ENCODE peak calls at places on chromosomes 7 and 10, in nine cellular contexts. T, Y, A, W, O, K, V, B and M are unnamed samples.

GRCh38 chr7:84492565-84493034 is 298.0 kb upstream of the SEMA3A start:
- DNase-seq in A (no peak), Y (no peak), W (no peak), B (no peak), K (no peak), T (no peak), V (no peak), O (no peak), M (no peak)

GRCh38 chr10:26890956-26891355 is 30.2 kb upstream of the ABI1 start:
- DNase-seq in K (peak; percentile 82), A (no peak), T (peak; percentile 83), V (no peak), Y (peak; percentile 46), W (no peak), O (peak; percentile 29), B (peak; percentile 65), M (peak; percentile 41)

GRCh38 chr10:46002916-46003693 is 27.3 kb downstream of the NCOA4 start:
- DNase-seq in B (peak; percentile 33), Y (no peak), W (no peak), K (no peak), V (no peak), T (peak; percentile 40), O (no peak), A (no peak), M (no peak)

GRCh38 chr7:51369746-51370145 is 53.1 kb upstream of the COBL start:
- DNase-seq in A (no peak), T (peak; percentile 3), O (no peak), K (peak; percentile 33), B (no peak), Y (no peak), W (no peak), V (no peak), M (no peak)

GRCh38 chr10:47444047-47444446 is 39.9 kb downstream of the ANXA8 start:
- DNase-seq in Y (no peak), T (no peak), W (no peak), V (no peak), B (no peak), A (no peak), K (no peak), O (no peak), M (no peak)

GRCh38 chr7:66493235-66494181 is 135.2 kb upstream of the KCTD7 start:
- DNase-seq in W (peak; percentile 97), Y (peak; percentile 94), V (peak; percentile 99), T (peak; percentile 98), O (peak; percentile 66), B (peak; percentile 97), K (peak; percentile 98), A (peak; percentile 82), M (peak; percentile 83)

GRCh38 chr10:11560076-11560709 is 51.3 kb downstream of the USP6NL start:
- DNase-seq in K (no peak), T (no peak), B (no peak), Y (no peak), A (no peak), V (no peak), O (no peak), W (no peak), M (no peak)

GRCh38 chr10:16886032-16886431 is 68.8 kb upstream of the RSU1 start:
- DNase-seq in Y (no peak), W (no peak), T (no peak), O (no peak), V (no peak), B (no peak), K (no peak), A (no peak), M (no peak)

GRCh38 chr10:130127612-130128607 is 8.3 kb upstream of the GLRX3 start:
- DNase-seq in W (no peak), T (peak; percentile 71), V (no peak), A (no peak), O (no peak), B (peak; percentile 70), K (peak; percentile 78), Y (peak; percentile 67), M (peak; percentile 50)

GRCh38 chr10:87622290-87623004 is 37.2 kb upstream of the PAPSS2 start:
- DNase-seq in O (no peak), A (no peak), T (no peak), Y (no peak), B (no peak), W (no peak), K (peak; percentile 61), V (no peak), M (no peak)

GRCh38 chr10:124611738-124612137 is 132.4 kb downstream of the FAM53B start:
- DNase-seq in K (no peak), Y (no peak), V (no peak), A (no peak), B (no peak), O (no peak), W (no peak), T (no peak), M (no peak)

GRCh38 chr7:38777609-38778008 is 131.4 kb downstream of the VPS41 start:
- DNase-seq in T (no peak), V (no peak), Y (no peak), O (no peak), W (no peak), K (no peak), B (no peak), A (no peak), M (no peak)

GRCh38 chr7:2717293-2717904 is 29.4 kb downstream of the AMZ1 start:
- DNase-seq in O (no peak), T (peak; percentile 55), K (no peak), Y (no peak), W (no peak), B (no peak), V (peak; percentile 59), A (no peak), M (no peak)

GRCh38 chr7:132771301-132771730 is 195.0 kb upstream of the PLXNA4 start:
- DNase-seq in W (no peak), K (peak; percentile 5), T (no peak), O (no peak), B (no peak), V (no peak), A (no peak), Y (no peak), M (no peak)

GRCh38 chr10:50325449-50326188 is 74.3 kb upstream of the ASAH2 start:
- DNase-seq in K (peak; percentile 98), B (peak; percentile 99), O (peak; percentile 87), T (peak; percentile 97), V (no peak), W (peak; percentile 69), Y (peak; percentile 96), A (no peak), M (peak; percentile 89)

GRCh38 chr10:80968903-80969302 is 431.2 kb downstream of the SH2D4B start:
- DNase-seq in A (no peak), V (no peak), K (no peak), Y (no peak), T (no peak), B (no peak), O (no peak), W (no peak), M (no peak)

GRCh38 chr7:15889501-15889900 is 203.0 kb upstream of the MEOX2 start:
- DNase-seq in W (no peak), Y (no peak), A (no peak), V (no peak), T (no peak), K (peak; percentile 14), O (no peak), B (no peak), M (no peak)

DNA sequence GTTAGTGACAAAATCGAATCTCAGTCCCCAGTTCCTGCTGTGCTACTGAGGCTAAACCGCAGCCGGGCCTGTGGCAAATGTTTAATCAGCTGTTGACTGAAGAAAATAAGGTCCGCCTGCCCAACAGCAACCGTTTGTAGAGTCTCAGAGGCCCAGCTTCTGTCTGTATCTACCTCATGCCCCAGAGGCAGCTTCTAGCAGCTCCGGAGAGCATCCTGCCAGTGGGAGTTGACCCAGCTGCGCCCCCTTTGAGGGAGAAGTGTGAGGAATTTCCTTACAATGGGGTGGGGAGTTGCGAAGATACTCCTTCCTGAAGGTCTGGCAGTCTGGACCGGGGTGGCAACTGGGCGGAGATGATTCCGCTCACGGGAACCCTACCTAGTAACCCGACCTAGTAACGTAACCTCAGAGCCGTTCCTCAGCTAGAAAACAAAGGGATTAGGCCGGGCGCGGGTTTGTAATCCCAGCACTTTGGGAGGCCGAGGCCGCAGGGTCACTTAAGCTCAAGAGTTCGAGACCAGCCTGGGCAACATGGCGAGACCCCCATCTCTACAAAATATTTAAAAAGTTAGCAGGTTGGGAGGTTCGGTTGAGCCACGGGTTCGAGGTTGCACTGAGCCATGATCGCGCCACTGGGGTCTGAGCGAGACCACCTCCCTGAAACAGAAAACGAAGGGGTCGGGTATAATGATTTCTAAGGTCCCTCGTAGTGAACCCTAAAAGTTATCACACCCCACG is 846 bp upstream of the ZNF775 start:
- DNase-seq in V (peak; percentile 69), T (peak; percentile 71), O (no peak), Y (no peak), W (peak; percentile 67), A (no peak), B (peak; percentile 80), K (peak; percentile 50), M (peak; percentile 67)
- TF ChIP-seq CTCF in V (no peak), T (peak; percentile 29), O (peak; percentile 31), Y (peak; percentile 45), W (peak; percentile 18), A (no peak), B (peak; percentile 8), K (no peak), M (peak; percentile 41)

DNA sequence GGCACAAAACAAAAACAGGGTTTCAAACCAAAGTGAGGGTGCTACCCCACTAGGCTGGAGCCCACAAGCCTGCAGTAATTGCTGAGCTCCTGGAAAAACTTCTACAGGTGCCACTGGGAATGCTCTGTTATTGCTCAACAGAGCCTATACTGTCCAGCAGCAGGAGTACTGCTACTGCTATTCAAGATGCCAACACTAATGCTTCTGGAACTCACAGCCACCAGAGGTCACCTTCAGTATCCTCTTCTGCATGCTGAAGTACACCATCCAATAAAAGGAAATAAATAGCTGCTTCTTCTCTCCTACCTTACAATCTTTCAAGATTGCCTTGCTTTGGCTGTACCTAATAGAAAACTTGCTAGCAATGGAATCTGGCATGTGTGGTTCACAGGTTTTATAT is 222.0 kb downstream of the LRRN3 start:
- DNase-seq in V (no peak), B (no peak), A (no peak), Y (no peak), K (peak; percentile 30), O (no peak), T (peak; percentile 6), W (no peak), M (no peak)
- TF ChIP-seq CTCF in V (no peak), B (no peak), A (no peak), Y (no peak), K (peak; percentile 15), O (peak; percentile 28), T (no peak), W (no peak), M (no peak)

DNA sequence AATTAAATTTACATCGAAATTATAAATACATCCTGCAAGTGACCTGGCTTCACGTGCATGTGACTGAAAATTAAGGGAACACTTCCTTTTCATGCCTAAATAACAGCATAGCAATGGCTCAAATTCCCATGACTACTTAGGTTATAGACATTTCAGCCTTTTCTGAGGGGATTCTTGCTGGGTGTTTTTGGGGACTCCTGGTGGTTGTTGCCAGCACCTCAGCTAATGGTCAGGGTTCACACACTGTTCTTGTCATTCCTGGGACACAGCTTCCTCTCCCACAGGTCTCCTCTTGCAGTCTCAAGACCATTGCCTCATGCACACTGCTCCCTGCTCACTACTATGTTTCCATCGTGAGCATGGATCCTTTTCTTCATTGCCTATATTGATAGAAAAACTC is 148.9 kb upstream of the GLI3 start:
- DNase-seq in B (no peak), V (no peak), T (no peak), K (no peak), O (no peak), Y (no peak), A (no peak), W (no peak), M (no peak)
- TF ChIP-seq CTCF in B (no peak), V (no peak), T (peak; percentile 34), K (peak; percentile 9), O (peak; percentile 20), Y (peak; percentile 9), A (no peak), W (no peak), M (peak; percentile 7)

GRCh38 chr7:70506463-70506862 is 625.5 kb upstream of the GALNT17 start:
- DNase-seq in V (no peak), K (no peak), A (no peak), B (no peak), Y (no peak), W (no peak), O (no peak), T (no peak), M (no peak)
- TF ChIP-seq CTCF in V (no peak), K (no peak), A (no peak), B (peak; percentile 6), Y (no peak), W (no peak), O (peak; percentile 28), T (no peak), M (peak; percentile 8)